ENCODE peak calls at places on chromosome 11, in seven cellular contexts. B, U, K, L, A, M and N are unnamed samples.

GRCh38 chr11:35276396-35276795 is 137.4 kb downstream of the CD44 start:
- DNase-seq in B (no peak), U (no peak), K (no peak), L (no peak), A (no peak), M (no peak), N (peak; percentile 57)

GRCh38 chr11:100741866-100742625 is 55.0 kb downstream of the ARHGAP42 start:
- DNase-seq in B (no peak), U (no peak), K (no peak), L (no peak), A (no peak), M (no peak), N (no peak)

GRCh38 chr11:67261942-67262681 is 4.2 kb upstream of the GRK2 start:
- DNase-seq in B (no peak), U (no peak), K (no peak), L (no peak), A (no peak), M (no peak), N (peak; percentile 65)

GRCh38 chr11:25163421-25163820 is 666.6 kb downstream of the LUZP2 start:
- DNase-seq in B (no peak), U (no peak), K (no peak), L (no peak), A (no peak), M (no peak), N (no peak)

GRCh38 chr11:79980916-79981315 is 540.1 kb upstream of the TENM4 start:
- DNase-seq in B (no peak), U (no peak), K (no peak), L (no peak), A (no peak), M (no peak), N (no peak)

GRCh38 chr11:36356201-36356600 is 60.1 kb downstream of the PRR5L start:
- DNase-seq in B (no peak), U (no peak), K (no peak), L (peak; percentile 57), A (no peak), M (no peak), N (no peak)

GRCh38 chr11:121561240-121561639 is 108.5 kb upstream of the SORL1-AS1 start:
- DNase-seq in B (no peak), U (no peak), K (no peak), L (no peak), A (no peak), M (no peak), N (no peak)

GRCh38 chr11:47928426-47928825 is 51.9 kb upstream of the PTPRJ start:
- DNase-seq in B (no peak), U (no peak), K (no peak), L (no peak), A (no peak), M (no peak), N (no peak)

GRCh38 chr11:88246680-88247079 is 71.4 kb upstream of the RAB38 start:
- DNase-seq in B (no peak), U (no peak), K (no peak), L (no peak), A (no peak), M (no peak), N (no peak)

GRCh38 chr11:84398017-84398626 is 1112.0 kb upstream of the CCDC90B start:
- DNase-seq in B (no peak), U (no peak), K (peak; percentile 7), L (no peak), A (peak; percentile 28), M (no peak), N (peak; percentile 55)

GRCh38 chr11:133347988-133348387 is 184.3 kb downstream of the OPCML start:
- DNase-seq in B (no peak), U (no peak), K (no peak), L (no peak), A (no peak), M (no peak), N (no peak)

GRCh38 chr11:94563176-94563847 is 3.9 kb upstream of the PIWIL4 start:
- DNase-seq in B (peak; percentile 41), U (no peak), K (no peak), L (no peak), A (no peak), M (no peak), N (peak; percentile 48)

GRCh38 chr11:130550984-130551383 is 102.5 kb downstream of the ADAMTS15 start:
- DNase-seq in B (no peak), U (no peak), K (no peak), L (no peak), A (no peak), M (no peak), N (no peak)

GRCh38 chr11:84673753-84674152 is 953.4 kb downstream of the DLG2 start:
- DNase-seq in B (no peak), U (no peak), K (no peak), L (no peak), A (no peak), M (no peak), N (no peak)

GRCh38 chr11:62505112-62505783 is 41.4 kb downstream of the AHNAK start:
- DNase-seq in B (peak; percentile 66), U (no peak), K (no peak), L (no peak), A (no peak), M (no peak), N (peak; percentile 60)

GRCh38 chr11:127816959-127817358 is 770.4 kb downstream of the ETS1 start:
- DNase-seq in B (no peak), U (no peak), K (no peak), L (no peak), A (no peak), M (no peak), N (no peak)

GRCh38 chr11:125331357-125331756 is 164.7 kb downstream of the FEZ1 start:
- DNase-seq in B (no peak), U (no peak), K (no peak), L (no peak), A (no peak), M (no peak), N (no peak)

GRCh38 chr11:69797156-69797555 is 22.0 kb upstream of the FGF4 start:
- DNase-seq in B (no peak), U (no peak), K (no peak), L (no peak), A (no peak), M (no peak), N (no peak)

GRCh38 chr11:33867996-33868645 is 23.8 kb downstream of the LMO2 start:
- DNase-seq in B (no peak), U (no peak), K (no peak), L (no peak), A (no peak), M (no peak), N (no peak)

GRCh38 chr11:122706689-122707088 is 51.2 kb downstream of the UBASH3B start:
- DNase-seq in B (no peak), U (no peak), K (peak; percentile 77), L (no peak), A (no peak), M (no peak), N (no peak)

DNA sequence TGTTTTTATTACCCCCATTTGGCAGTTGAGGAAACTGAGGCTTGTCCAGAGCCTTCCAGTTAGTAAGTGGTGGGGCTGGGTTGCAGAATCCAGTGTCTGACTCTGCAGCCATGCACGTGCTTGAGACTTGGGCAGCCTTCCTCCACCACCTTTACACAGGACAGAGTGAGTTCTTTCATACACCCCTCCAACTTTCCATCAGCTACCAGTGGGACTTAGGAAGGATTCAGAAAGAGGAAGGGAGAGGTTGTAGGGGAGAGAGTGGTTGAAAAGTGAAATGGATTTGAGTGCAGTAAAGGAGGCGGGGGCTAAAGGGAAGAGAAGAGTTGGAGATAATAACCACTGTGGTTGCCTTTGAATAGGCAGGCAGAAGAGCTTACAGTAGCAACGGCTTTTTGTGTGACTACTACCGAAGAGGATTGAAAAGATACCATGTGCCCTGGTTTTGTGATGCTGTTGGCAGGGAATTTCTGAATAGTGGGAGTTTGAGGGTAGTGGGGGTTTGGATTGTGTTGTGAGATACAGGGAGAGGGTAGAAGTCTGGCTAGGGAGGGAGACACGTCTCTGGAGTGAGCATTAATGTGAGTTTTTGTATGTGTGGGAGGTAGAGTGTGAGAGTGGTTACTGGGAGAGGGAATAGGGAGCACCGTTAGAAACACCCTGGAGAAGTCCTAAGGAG is 1.7 kb downstream of the UVRAG start:
- DNase-seq in B (peak; percentile 33), U (no peak), K (no peak), L (no peak), A (no peak), M (no peak), N (no peak)
- TF ChIP-seq JUND in B (no peak), U (no peak), K (no peak), L (no peak), A (no peak), M (no peak), N (no peak)

GRCh38 chr11:117380676-117381075 is 53.0 kb downstream of the CEP164 start:
- DNase-seq in B (no peak), U (no peak), K (no peak), L (no peak), A (no peak), M (no peak), N (no peak)
- TF ChIP-seq JUND in B (no peak), U (no peak), K (no peak), L (no peak), A (no peak), M (no peak), N (no peak)

GRCh38 chr11:3970101-3970500 is 114.6 kb downstream of the STIM1 start:
- DNase-seq in B (no peak), U (no peak), K (no peak), L (no peak), A (no peak), M (no peak), N (no peak)

GRCh38 chr11:3969613-3970012 is 114.1 kb downstream of the STIM1 start:
- DNase-seq in B (no peak), U (no peak), K (no peak), L (no peak), A (no peak), M (no peak), N (no peak)

GRCh38 chr11:3972431-3972830 is 117.0 kb downstream of the STIM1 start:
- DNase-seq in B (no peak), U (no peak), K (no peak), L (no peak), A (no peak), M (no peak), N (no peak)

GRCh38 chr11:3969200-3969599 is 113.7 kb downstream of the STIM1 start:
- DNase-seq in B (no peak), U (no peak), K (no peak), L (no peak), A (no peak), M (no peak), N (no peak)

DNA sequence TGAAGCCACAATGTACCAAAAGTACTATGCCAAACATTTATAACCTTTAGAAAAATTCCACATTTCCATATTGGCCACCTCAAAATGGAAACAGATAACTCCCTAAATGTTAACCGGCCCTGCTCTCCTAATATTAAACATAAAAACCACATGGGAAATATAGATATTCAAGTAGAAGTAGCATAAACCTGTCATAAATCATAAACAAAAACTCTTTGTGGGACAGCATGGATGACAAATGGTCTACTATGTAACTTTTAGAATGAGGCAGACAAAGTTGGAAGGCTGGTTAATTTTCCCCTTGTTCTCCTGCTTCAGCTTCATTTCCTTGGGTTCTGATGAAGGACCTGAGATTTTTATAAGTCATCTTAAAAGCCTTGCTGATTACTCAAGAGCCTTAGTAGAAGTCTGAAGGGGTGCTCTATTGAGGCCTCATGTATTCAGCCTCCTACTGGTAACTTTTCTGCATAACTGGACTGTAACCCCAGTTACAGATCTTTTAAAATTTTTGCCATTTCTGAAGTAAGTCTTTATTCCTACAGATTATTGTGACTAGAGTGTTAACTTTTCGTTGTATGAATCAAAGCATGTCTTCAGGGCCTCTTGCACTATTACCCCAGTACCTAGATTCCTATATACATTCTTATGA is 116.4 kb downstream of the STIM1 start:
- DNase-seq in B (no peak), U (no peak), K (no peak), L (no peak), A (no peak), M (no peak), N (no peak)
- TF ChIP-seq JUND in B (no peak), U (no peak), K (no peak), L (no peak), A (no peak), M (no peak), N (no peak)

GRCh38 chr11:105432241-105432995 is 177.5 kb upstream of the GRIA4 start:
- DNase-seq in B (no peak), U (no peak), K (no peak), L (no peak), A (no peak), M (no peak), N (no peak)
- TF ChIP-seq JUND in B (no peak), U (no peak), K (no peak), L (no peak), A (no peak), M (no peak), N (no peak)